ENCODE peak calls at places on chromosomes 5 and 9, in eight cellular contexts. V, I, T, C, D, F, S and O are unnamed samples.

GRCh38 chr5:149944666-149945065 is at the start of gene PDE6A:
- DNase-seq in D (no peak), S (no peak), T (no peak), F (no peak), I (no peak), C (no peak), V (no peak), O (no peak)

GRCh38 chr9:95552814-95553546 is 36.2 kb upstream of the PTCH1 start:
- DNase-seq in I (peak), F (peak), C (no peak), S (no peak), T (no peak), D (peak), V (no peak), O (no peak)

GRCh38 chr5:122755740-122756139 is 19.1 kb upstream of the SNX2 start:
- DNase-seq in V (no peak), D (no peak), T (no peak), S (no peak), F (no peak), C (no peak), I (no peak), O (no peak)

GRCh38 chr9:136675477-136676296 is 11.6 kb downstream of the AGPAT2 start:
- DNase-seq in F (no peak), V (no peak), S (no peak), D (no peak), I (no peak), C (no peak), T (no peak), O (no peak)

GRCh38 chr9:138049085-138049778 is 171.7 kb downstream of the CACNA1B start:
- DNase-seq in T (no peak), C (no peak), F (no peak), I (no peak), V (no peak), D (no peak), S (no peak), O (no peak)

GRCh38 chr5:119291056-119291455 is 64.8 kb upstream of the TNFAIP8 start:
- DNase-seq in S (no peak), V (no peak), C (no peak), I (no peak), D (no peak), F (no peak), T (no peak), O (no peak)

GRCh38 chr9:5639816-5640215 is 10.9 kb downstream of the RIC1 start:
- DNase-seq in V (no peak), D (no peak), S (no peak), T (no peak), C (no peak), I (no peak), F (no peak), O (no peak)

GRCh38 chr5:44252545-44252944 is 136.7 kb downstream of the FGF10 start:
- DNase-seq in D (no peak), S (no peak), V (no peak), I (no peak), F (no peak), T (no peak), C (no peak), O (no peak)

GRCh38 chr5:92552206-92553160 is 1028.5 kb downstream of the NR2F1-AS1 start:
- DNase-seq in F (no peak), D (no peak), C (peak), S (peak), V (no peak), T (peak), I (no peak), O (peak)

GRCh38 chr5:22644859-22645258 is 208.3 kb downstream of the CDH12 start:
- DNase-seq in V (no peak), D (no peak), S (no peak), C (no peak), F (no peak), I (no peak), T (no peak), O (no peak)

GRCh38 chr9:23590601-23591000 is 235.4 kb downstream of the ELAVL2 start:
- DNase-seq in C (no peak), I (no peak), S (no peak), T (no peak), F (no peak), D (no peak), V (no peak), O (no peak)

GRCh38 chr5:148482697-148483462 is 99.1 kb downstream of the FBXO38 start:
- DNase-seq in V (peak), D (peak), I (peak), S (no peak), C (no peak), F (peak), T (no peak), O (no peak)

GRCh38 chr5:6804766-6805165 is 91.5 kb downstream of the TENT4A start:
- DNase-seq in C (peak), D (no peak), T (no peak), I (no peak), F (no peak), S (peak), V (no peak), O (peak)

GRCh38 chr5:38835887-38836286 is 9.9 kb upstream of the OSMR start:
- DNase-seq in C (peak), D (no peak), T (no peak), V (no peak), I (no peak), S (no peak), F (no peak), O (no peak)

GRCh38 chr9:134301387-134302129 is 24.7 kb upstream of the RXRA start:
- DNase-seq in C (no peak), T (no peak), D (no peak), V (peak), S (no peak), I (peak), F (peak), O (no peak)

GRCh38 chr5:2991884-2992283 is 240.4 kb upstream of the IRX2 start:
- DNase-seq in I (no peak), C (no peak), D (no peak), T (no peak), V (no peak), F (no peak), S (no peak), O (no peak)

GRCh38 chr5:151070449-151070848 is 10.4 kb downstream of the TNIP1 start:
- DNase-seq in I (no peak), D (no peak), S (no peak), C (no peak), V (no peak), F (no peak), T (no peak), O (no peak)

GRCh38 chr5:127870914-127871313 is 167.7 kb downstream of the CCDC192 start:
- DNase-seq in I (no peak), D (peak), V (no peak), F (no peak), C (no peak), S (no peak), T (no peak), O (no peak)